ENCODE peak calls at places on chromosome 2, in eight cellular contexts. M is CD8-positive, alpha-beta memory T cell; Z is CD8-positive, alpha-beta T cell; H is Caco-2; Q is Panc1; R is Peyer's patch; Y is effector memory CD4-positive, alpha-beta T cell; G is fibroblast of villous mesenchyme. P is an unnamed sample.

GRCh38 chr2:148525130-148525529 is 119.4 kb upstream of the EPC2 start:
- DNase-seq in Y (no peak), Z (no peak), H (no peak), G (no peak), R (no peak), Q (no peak), M (no peak), P (no peak)

GRCh38 chr2:197487385-197487784 is 12.3 kb downstream of the HSPD1 start:
- DNase-seq in G (no peak), H (no peak), Q (no peak), M (no peak), R (no peak), Z (no peak), Y (no peak), P (no peak)

GRCh38 chr2:9377461-9378097 is 45.7 kb downstream of the ITGB1BP1 start:
- DNase-seq in Z (no peak), R (no peak), M (no peak), H (no peak), Q (no peak), G (peak; percentile 67), Y (no peak), P (no peak)

GRCh38 chr2:240565267-240566202 is 2.7 kb upstream of the RNPEPL1 start:
- DNase-seq in Z (peak; percentile 90), H (peak; percentile 84), R (peak; percentile 94), M (peak; percentile 98), Q (no peak), Y (peak; percentile 92), G (peak; percentile 95), P (peak; percentile 85)

GRCh38 chr2:156585457-156585856 is 149.3 kb downstream of the GPD2 start:
- DNase-seq in Z (no peak), M (no peak), Q (no peak), R (no peak), G (no peak), H (no peak), Y (no peak), P (no peak)

GRCh38 chr2:73284296-73285161 is at the start of gene FBXO41:
- DNase-seq in Q (no peak), H (peak; percentile 58), M (peak; percentile 80), Z (peak; percentile 66), Y (peak; percentile 33), G (peak; percentile 18), R (peak; percentile 87), P (peak; percentile 86)

GRCh38 chr2:146990311-146990781 is 854.5 kb upstream of the ACVR2A start:
- DNase-seq in G (peak; percentile 62), Z (no peak), Y (no peak), M (no peak), Q (no peak), H (no peak), R (no peak), P (no peak)

GRCh38 chr2:156986339-156986988 is 271.0 kb upstream of the GALNT5 start:
- DNase-seq in G (no peak), M (no peak), Y (no peak), R (no peak), H (peak; percentile 42), Z (no peak), Q (no peak), P (no peak)

GRCh38 chr2:158973511-158973956 is 5.1 kb downstream of the TANC1 start:
- DNase-seq in Z (no peak), M (no peak), Q (no peak), R (no peak), H (no peak), G (peak; percentile 33), Y (no peak), P (no peak)

GRCh38 chr2:174984561-174984960 is 20.6 kb downstream of the CHN1 start:
- DNase-seq in H (no peak), Q (no peak), Z (no peak), G (no peak), R (no peak), M (no peak), Y (no peak), P (no peak)

GRCh38 chr2:200253631-200254030 is 52.9 kb upstream of the SPATS2L start:
- DNase-seq in M (no peak), Z (no peak), R (no peak), H (no peak), G (peak; percentile 34), Q (no peak), Y (no peak), P (no peak)

GRCh38 chr2:169808211-169808610 is 9.5 kb downstream of the SSB start:
- DNase-seq in G (peak; percentile 73), Z (no peak), Y (no peak), Q (no peak), H (no peak), R (no peak), M (no peak), P (no peak)

GRCh38 chr2:70768585-70769085 is 635 bp upstream of the ADD2 start:
- DNase-seq in M (no peak), Y (no peak), Z (no peak), Q (no peak), H (no peak), G (no peak), R (no peak), P (no peak)

GRCh38 chr2:70765507-70765906 is 2.5 kb downstream of the ADD2 start:
- DNase-seq in M (no peak), Z (no peak), Y (no peak), Q (no peak), G (no peak), R (no peak), H (no peak), P (no peak)

GRCh38 chr2:70766357-70767093 is 1.5 kb downstream of the ADD2 start:
- DNase-seq in H (no peak), Y (no peak), Z (no peak), Q (no peak), M (no peak), G (no peak), R (no peak), P (no peak)

GRCh38 chr2:70767699-70768584 is at the start of gene ADD2:
- DNase-seq in Q (no peak), M (no peak), Y (no peak), R (peak; percentile 33), Z (peak; percentile 41), H (no peak), G (peak; percentile 2), P (peak; percentile 12)

DNA sequence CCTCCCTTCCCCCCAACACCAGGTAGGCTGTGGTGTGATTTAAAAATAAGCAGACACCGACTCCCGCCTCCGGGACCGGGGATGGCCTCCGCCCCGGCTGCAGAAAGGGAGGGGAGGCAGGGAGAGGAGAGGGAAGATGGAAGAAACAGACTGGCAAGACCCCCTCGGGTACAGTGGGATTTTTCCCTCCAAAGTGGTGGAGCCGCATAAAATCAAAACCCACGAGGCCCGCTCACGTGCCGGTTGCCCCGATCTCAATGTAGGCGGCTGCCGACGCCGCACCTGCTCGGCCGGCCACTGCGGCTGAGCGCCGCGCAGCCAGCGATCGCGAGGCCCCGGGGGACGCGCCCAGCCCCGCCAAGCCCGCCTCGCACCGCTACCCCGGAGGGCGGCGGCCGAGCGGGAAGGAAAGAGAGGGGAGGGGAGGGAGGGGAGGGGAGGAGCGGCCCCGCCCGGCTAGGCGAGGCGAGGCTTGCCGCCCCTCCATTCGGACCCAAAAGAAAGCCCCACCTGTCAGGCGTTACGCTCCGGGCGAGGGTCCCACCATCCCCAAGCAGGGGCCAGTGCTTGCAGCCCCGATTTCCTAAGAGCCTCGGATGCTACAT is 804 bp downstream of the ADD2 start:
- DNase-seq in Q (no peak), M (no peak), Y (no peak), Z (peak; percentile 14), R (peak; percentile 32), H (no peak), G (no peak), P (no peak)
- H3K4me3 ChIP-seq in Q (peak overlapping the region; percentile 12), M (peak overlapping the region; percentile 54), Y (peak overlapping the region; percentile 62), Z (peak overlapping the region; percentile 63), R (peak overlapping the region; percentile 43), H (peak overlapping the region; percentile 20), G (no peak overlapping the region), P (peak overlapping the region; percentile 47)

GRCh38 chr2:226794751-226795171 is 4.9 kb downstream of the IRS1 start:
- DNase-seq in M (no peak), R (no peak), H (no peak), G (peak; percentile 89), Q (no peak), Z (no peak), Y (no peak), P (no peak)

GRCh38 chr2:226795281-226796011 is 4.2 kb downstream of the IRS1 start:
- DNase-seq in R (no peak), G (peak; percentile 40), Y (no peak), Q (no peak), H (no peak), Z (no peak), M (no peak), P (no peak)

GRCh38 chr2:226797289-226797988 is 2.2 kb downstream of the IRS1 start:
- DNase-seq in Z (no peak), R (no peak), Y (no peak), G (peak; percentile 67), Q (no peak), H (no peak), M (peak; percentile 48), P (no peak)

GRCh38 chr2:226796840-226797288 is 2.8 kb downstream of the IRS1 start:
- DNase-seq in M (no peak), R (no peak), H (no peak), Y (no peak), Z (no peak), Q (no peak), G (peak; percentile 79), P (no peak)

DNA sequence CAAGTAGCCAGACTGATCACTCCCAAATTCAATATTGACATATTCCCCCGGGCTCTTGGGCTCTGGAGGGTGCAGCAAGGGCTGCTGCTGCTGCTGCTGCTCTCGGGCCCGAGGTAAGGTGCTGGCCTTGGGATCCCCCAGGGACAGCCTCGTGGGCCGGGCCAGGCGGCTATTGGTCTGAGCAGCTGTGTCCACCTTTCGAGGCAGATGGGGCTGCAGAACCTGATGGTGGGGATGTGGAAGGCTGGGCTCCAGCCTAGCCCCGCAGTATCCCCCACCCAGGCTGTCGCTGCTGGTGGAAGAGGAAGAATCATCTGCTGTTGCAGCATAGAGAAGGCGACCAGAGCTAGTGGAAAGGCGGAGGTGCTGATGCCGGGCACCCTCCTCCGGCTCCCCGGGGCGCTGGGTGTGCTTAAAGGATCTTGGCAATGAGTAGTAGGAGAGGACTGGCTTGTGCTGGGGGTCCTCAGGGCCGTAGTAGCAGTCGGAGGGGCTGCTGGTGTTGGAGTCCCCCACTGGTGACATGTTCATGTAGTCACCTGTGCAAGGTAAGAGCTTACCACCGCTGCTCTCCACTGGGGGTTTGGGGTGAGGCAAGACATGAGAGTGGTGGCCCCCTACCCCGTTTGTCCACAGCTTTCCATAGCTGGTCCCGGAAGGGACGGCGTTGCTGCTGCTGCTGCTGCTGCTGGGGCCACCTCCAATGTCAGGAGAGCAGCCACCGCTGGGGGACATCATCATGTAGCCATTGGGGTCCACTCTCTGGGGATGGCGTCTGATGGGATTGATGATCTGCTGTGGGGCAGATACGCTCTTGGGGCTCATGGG is 3.4 kb downstream of the IRS1 start:
- DNase-seq in R (no peak), Z (no peak), M (no peak), G (peak; percentile 28), H (no peak), Q (no peak), Y (no peak), P (no peak)
- H3K4me3 ChIP-seq in R (peak overlapping the region; percentile 82), Z (no peak overlapping the region), M (no peak overlapping the region), G (peak overlapping the region; percentile 70), H (no peak overlapping the region), Q (peak overlapping the region; percentile 73), Y (no peak overlapping the region), P (no peak overlapping the region)

GRCh38 chr2:60484080-60484737 is 69.2 kb downstream of the BCL11A start:
- DNase-seq in M (no peak), Y (no peak), G (peak; percentile 9), Q (no peak), H (no peak), Z (no peak), R (peak; percentile 53), P (no peak)
- H3K4me3 ChIP-seq in M (no peak overlapping the region), Y (no peak overlapping the region), G (no peak overlapping the region), Q (no peak overlapping the region), H (no peak overlapping the region), Z (no peak overlapping the region), R (no peak overlapping the region), P (no peak overlapping the region)

GRCh38 chr2:120866483-120867140 is 130.9 kb downstream of the GLI2 start:
- DNase-seq in Q (no peak), M (no peak), Y (no peak), R (no peak), H (no peak), Z (no peak), G (no peak), P (no peak)
- H3K4me3 ChIP-seq in Q (no peak overlapping the region), M (no peak overlapping the region), Y (no peak overlapping the region), R (no peak overlapping the region), H (no peak overlapping the region), Z (no peak overlapping the region), G (peak overlapping the region; percentile 49), P (no peak overlapping the region)